ENCODE peak calls at places on chromosomes 5 and 9, in seven cellular contexts. X is H1, K is IMR-90, I is upper lobe of left lung, Q is A549, G is body of pancreas, B is HCT116. J is an unnamed sample.

GRCh38 chr5:64839936-64840335 is 71.2 kb downstream of the CWC27 start:
- DNase-seq in X (no peak), K (no peak), I (no peak), Q (no peak), G (no peak), B (no peak), J (no peak)

GRCh38 chr5:158463971-158464370 is 605.0 kb upstream of the CLINT1 start:
- DNase-seq in X (no peak), K (peak), I (peak), Q (no peak), G (no peak), B (no peak), J (no peak)

GRCh38 chr5:53783624-53784228 is 223.3 kb downstream of the NDUFS4 start:
- DNase-seq in X (no peak), K (no peak), I (no peak), Q (no peak), G (no peak), B (no peak), J (no peak)

GRCh38 chr5:148957591-148958202 is 105.2 kb downstream of the SH3TC2 start:
- DNase-seq in X (peak), K (peak), I (peak), Q (peak), G (no peak), B (no peak), J (no peak)

GRCh38 chr5:93580387-93581100 is 475 bp downstream of the NR2F1-AS1 start:
- DNase-seq in X (no peak), K (peak), I (no peak), Q (peak), G (no peak), B (no peak), J (no peak)

GRCh38 chr5:101897914-101898313 is 398.2 kb downstream of the SLCO4C1 start:
- DNase-seq in X (peak), K (no peak), I (no peak), Q (peak), G (no peak), B (no peak), J (no peak)

GRCh38 chr5:142325677-142326479 is 1.1 kb upstream of the SPRY4 start:
- DNase-seq in X (peak), K (peak), I (peak), Q (peak), G (peak), B (peak), J (peak)

GRCh38 chr9:17651725-17652124 is 72.9 kb downstream of the SH3GL2 start:
- DNase-seq in X (no peak), K (no peak), I (no peak), Q (no peak), G (no peak), B (no peak), J (no peak)

GRCh38 chr9:125074976-125075375 is 68.4 kb downstream of the SCAI start:
- DNase-seq in X (no peak), K (peak), I (no peak), Q (no peak), G (no peak), B (no peak), J (no peak)

GRCh38 chr5:77015938-77016569 is 14.2 kb upstream of the AGGF1 start:
- DNase-seq in X (no peak), K (peak), I (no peak), Q (peak), G (no peak), B (peak), J (no peak)

GRCh38 chr5:39118638-39119037 is 44.4 kb upstream of the RICTOR start:
- DNase-seq in X (no peak), K (no peak), I (no peak), Q (no peak), G (no peak), B (no peak), J (no peak)

GRCh38 chr5:88883566-88884434 is 816 bp upstream of the MEF2C start:
- DNase-seq in X (peak), K (peak), I (peak), Q (peak), G (peak), B (peak), J (peak)

GRCh38 chr5:164230341-164230740 is 724.9 kb downstream of the MAT2B start:
- DNase-seq in X (no peak), K (no peak), I (no peak), Q (no peak), G (no peak), B (no peak), J (no peak)

GRCh38 chr9:136850866-136851775 is 1.0 kb upstream of the MAMDC4 start:
- DNase-seq in X (no peak), K (no peak), I (no peak), Q (no peak), G (peak), B (no peak), J (no peak)

GRCh38 chr9:76456202-76456926 is 2.6 kb upstream of the GCNT1 start:
- DNase-seq in X (no peak), K (peak), I (no peak), Q (peak), G (peak), B (no peak), J (peak)

GRCh38 chr9:2193565-2193964 is 178.4 kb downstream of the SMARCA2 start:
- DNase-seq in X (no peak), K (no peak), I (no peak), Q (no peak), G (no peak), B (no peak), J (no peak)

GRCh38 chr5:165309446-165309845 is 1804.0 kb downstream of the MAT2B start:
- DNase-seq in X (no peak), K (no peak), I (no peak), Q (no peak), G (no peak), B (no peak), J (no peak)

GRCh38 chr9:77810637-77811119 is 162.6 kb upstream of the GNA14 start:
- DNase-seq in X (no peak), K (no peak), I (no peak), Q (no peak), G (no peak), B (no peak), J (no peak)
- H3K27ac ChIP-seq in X (no peak), K (no peak), I (no peak), Q (no peak), G (no peak), B (no peak), J (no peak)

DNA sequence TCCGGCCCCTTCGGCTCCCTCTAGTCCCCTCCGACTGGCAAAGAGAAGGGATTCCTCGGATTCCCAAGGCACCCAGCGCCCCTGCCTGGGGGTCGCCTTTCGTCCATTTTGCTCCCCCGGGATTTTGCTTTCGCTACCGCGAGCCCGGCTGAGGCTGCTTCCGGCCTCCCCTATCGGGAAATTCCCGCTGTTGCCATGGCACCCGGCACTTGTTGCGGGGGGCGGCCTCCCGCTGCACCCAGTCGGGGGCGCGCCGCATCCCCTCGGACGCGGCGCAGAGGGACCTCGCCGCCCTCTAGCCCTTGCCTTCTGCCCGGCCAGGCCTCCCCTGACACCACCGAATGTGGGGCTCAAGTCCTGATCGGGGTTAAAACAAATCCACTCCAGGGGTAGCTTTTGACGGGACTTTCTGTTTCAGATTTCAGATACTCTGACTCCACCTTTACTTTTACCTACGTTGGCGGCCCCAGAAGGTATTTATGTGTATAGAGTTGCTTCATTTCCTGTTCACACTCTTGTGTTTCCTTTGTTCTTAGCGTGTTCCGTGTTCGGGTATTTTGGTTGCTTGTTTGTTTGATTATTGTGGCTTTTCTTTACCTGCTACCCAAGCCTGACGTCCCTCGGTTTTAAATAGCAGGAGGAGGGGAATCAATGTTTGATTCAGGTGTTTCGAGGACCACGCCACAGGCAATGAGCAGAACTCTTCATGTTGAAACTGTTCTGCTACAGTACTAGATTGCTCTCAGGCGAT is 1.4 kb downstream of the PARP8 start:
- DNase-seq in X (no peak), K (peak), I (peak), Q (no peak), G (peak), B (no peak), J (peak)
- TF ChIP-seq POLR2A in X (peak), K (peak), I (peak), Q (no peak), G (peak), B (no peak), J (no peak)

GRCh38 chr9:134319306-134320194 is 6.7 kb upstream of the RXRA start:
- DNase-seq in X (no peak), K (no peak), I (no peak), Q (no peak), G (no peak), B (no peak), J (no peak)

GRCh38 chr9:134320195-134320885 is 5.9 kb upstream of the RXRA start:
- DNase-seq in X (no peak), K (no peak), I (no peak), Q (no peak), G (no peak), B (no peak), J (no peak)

GRCh38 chr9:134317431-134318414 is 8.5 kb upstream of the RXRA start:
- DNase-seq in X (no peak), K (peak), I (no peak), Q (no peak), G (no peak), B (no peak), J (no peak)

GRCh38 chr9:134318481-134318891 is 7.8 kb upstream of the RXRA start:
- DNase-seq in X (no peak), K (no peak), I (no peak), Q (no peak), G (no peak), B (no peak), J (no peak)

GRCh38 chr9:134318941-134319305 is 7.3 kb upstream of the RXRA start:
- DNase-seq in X (no peak), K (no peak), I (no peak), Q (no peak), G (no peak), B (no peak), J (no peak)
- H3K27ac ChIP-seq in X (no peak), K (no peak), I (no peak), Q (peak), G (no peak), B (no peak), J (no peak)

DNA sequence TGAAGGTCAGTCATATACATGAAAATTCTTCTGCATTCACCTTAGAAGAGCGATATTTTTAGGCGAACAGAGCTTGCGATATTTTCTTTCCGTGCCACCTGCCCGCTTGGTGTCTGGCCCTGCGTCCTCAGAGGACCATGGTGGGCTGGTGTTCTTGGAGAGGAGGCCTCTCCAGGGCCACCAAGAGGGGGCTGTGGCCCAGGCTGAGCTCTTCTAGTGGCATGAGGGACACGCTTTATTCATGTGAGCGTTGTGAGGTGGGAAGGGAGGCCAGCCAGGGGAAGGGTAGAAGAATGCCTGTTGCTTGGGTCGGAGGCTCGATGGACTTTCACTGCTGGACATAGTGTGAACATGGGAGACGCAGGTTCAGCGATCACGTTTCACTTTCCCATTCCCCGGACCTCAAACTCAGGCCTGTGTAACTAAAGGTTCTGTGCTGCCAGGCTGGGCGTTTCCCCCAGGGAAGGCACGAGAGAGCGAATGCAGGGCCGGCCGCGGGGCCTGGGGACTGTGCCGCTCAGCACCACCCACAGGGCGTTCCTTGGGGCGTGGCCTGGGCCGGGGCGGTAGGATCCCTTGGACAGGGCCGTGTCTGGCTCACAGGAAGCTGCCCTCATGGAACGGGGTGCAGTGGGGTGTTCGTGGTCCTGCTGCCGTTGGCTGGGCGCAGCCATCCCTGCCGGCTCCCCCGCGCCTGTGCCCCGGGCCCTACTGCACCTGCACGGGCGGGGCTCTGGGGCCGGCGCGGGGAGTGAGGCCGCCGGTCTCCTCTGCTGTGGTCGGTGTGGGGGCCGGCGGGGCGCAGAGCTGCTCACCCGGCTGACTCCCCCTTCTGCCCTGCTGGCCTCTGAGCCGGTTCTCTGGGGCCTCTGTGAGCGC is 40.7 kb upstream of the CLPTM1L start:
- DNase-seq in X (peak), K (peak), I (peak), Q (peak), G (peak), B (no peak), J (peak)
- TF ChIP-seq POLR2A in X (no peak), K (no peak), I (peak), Q (no peak), G (peak), B (no peak), J (peak)

GRCh38 chr5:16461782-16462181 is 3.8 kb downstream of the ZNF622 start:
- DNase-seq in X (no peak), K (peak), I (no peak), Q (no peak), G (no peak), B (no peak), J (no peak)

GRCh38 chr5:16464664-16465543 is 696 bp downstream of the ZNF622 start:
- DNase-seq in X (no peak), K (no peak), I (no peak), Q (no peak), G (no peak), B (no peak), J (no peak)

GRCh38 chr5:16471387-16471786 is 5.8 kb upstream of the ZNF622 start:
- DNase-seq in X (no peak), K (no peak), I (no peak), Q (no peak), G (no peak), B (no peak), J (no peak)

GRCh38 chr5:16465544-16466432 is at the start of gene ZNF622:
- DNase-seq in X (peak), K (peak), I (peak), Q (peak), G (peak), B (peak), J (peak)

DNA sequence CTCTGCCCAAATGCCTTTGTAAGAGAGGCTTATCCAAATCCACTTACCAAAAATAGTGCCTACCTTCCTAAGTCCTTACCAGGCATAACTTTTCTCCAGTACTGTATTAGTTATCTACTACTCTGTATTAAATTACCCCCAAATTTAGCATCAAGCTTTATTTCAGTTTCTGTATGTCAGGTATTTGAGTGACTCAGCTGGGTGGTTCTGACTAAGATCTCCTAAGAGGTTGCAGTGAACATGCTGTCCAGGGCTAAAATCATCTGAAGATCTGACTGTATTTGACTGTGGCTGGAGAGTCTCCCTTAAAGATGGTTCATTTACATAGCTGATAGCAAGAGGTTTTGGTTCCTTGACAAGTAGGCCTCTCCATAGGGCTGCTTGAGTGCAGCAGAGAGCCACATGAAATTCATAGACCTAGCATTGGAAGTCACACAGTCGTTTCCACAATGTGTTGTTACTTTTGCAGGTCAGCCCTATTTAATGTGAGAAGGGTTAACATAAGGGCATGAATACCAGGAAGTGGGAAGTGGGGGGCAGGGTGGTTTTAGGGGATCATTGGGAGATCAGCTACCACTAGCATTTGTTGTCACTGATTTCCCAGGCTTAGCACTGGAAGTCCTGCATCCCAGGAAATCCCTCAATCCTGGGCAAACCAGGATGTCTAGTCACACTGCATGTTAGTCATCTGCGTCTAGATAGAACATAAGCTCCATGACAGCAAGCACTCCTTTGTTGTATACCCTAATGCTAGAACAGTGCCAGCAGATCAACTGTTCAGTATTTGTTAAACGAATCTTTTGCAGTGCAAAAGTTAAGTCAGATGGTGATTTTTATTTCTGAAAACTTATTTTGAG is 2.0 kb upstream of the ZNF622 start:
- DNase-seq in X (no peak), K (peak), I (no peak), Q (no peak), G (no peak), B (no peak), J (no peak)
- H3K27ac ChIP-seq in X (no peak), K (no peak), I (no peak), Q (no peak), G (peak), B (no peak), J (no peak)